ENCODE peak calls at places on chromosomes 3 and 15, in nine cellular contexts. V is transverse colon; N is effector memory CD4-positive, alpha-beta T cell; D is AG04449; T is cardiac muscle cell; M is non-pigmented ciliary epithelial cell; O is activated effector memory CD4-positive, alpha-beta T cell treated with anti-CD3 and anti-CD28 coated beads, Interleukin-2, amount 50 U/mL, for 16 hours; F is fibroblast of mammary gland; U is AG08396. R is an unnamed sample.

GRCh38 chr3:16841906-16842709 is 42.6 kb upstream of the PLCL2 start:
- DNase-seq in V (peak), N (peak), D (no peak), T (no peak), M (no peak), O (peak), F (no peak), U (no peak), R (no peak)

GRCh38 chr3:60573494-60573893 is 677.8 kb downstream of the FHIT start:
- DNase-seq in V (no peak), N (no peak), D (no peak), T (no peak), M (no peak), O (no peak), F (peak), U (no peak), R (no peak)

GRCh38 chr3:72567474-72567873 is 280.8 kb downstream of the SHQ1 start:
- DNase-seq in V (no peak), N (no peak), D (no peak), T (no peak), M (no peak), O (no peak), F (no peak), U (no peak), R (no peak)

GRCh38 chr15:84987949-84988624 is 6.4 kb downstream of the PDE8A start:
- DNase-seq in V (no peak), N (no peak), D (no peak), T (no peak), M (no peak), O (no peak), F (no peak), U (no peak), R (no peak)

GRCh38 chr3:20047341-20047779 is 7.1 kb downstream of the KAT2B start:
- DNase-seq in V (no peak), N (no peak), D (no peak), T (no peak), M (no peak), O (no peak), F (no peak), U (no peak), R (no peak)

GRCh38 chr15:57920916-57921315 is 144.6 kb downstream of the ALDH1A2 start:
- DNase-seq in V (no peak), N (no peak), D (no peak), T (peak), M (no peak), O (no peak), F (peak), U (no peak), R (no peak)

GRCh38 chr3:52068055-52068704 is 11.8 kb upstream of the DUSP7 start:
- DNase-seq in V (no peak), N (no peak), D (no peak), T (peak), M (no peak), O (no peak), F (peak), U (no peak), R (peak)

GRCh38 chr3:129502641-129503386 is 25.6 kb upstream of the RHO start:
- DNase-seq in V (no peak), N (no peak), D (no peak), T (no peak), M (no peak), O (no peak), F (no peak), U (no peak), R (no peak)

GRCh38 chr15:73941044-73941443 is 14.8 kb downstream of the LOXL1 start:
- DNase-seq in V (no peak), N (no peak), D (peak), T (peak), M (peak), O (no peak), F (peak), U (peak), R (no peak)

GRCh38 chr3:54550216-54550977 is 377.5 kb downstream of the LRTM1 start:
- DNase-seq in V (no peak), N (no peak), D (no peak), T (no peak), M (no peak), O (no peak), F (no peak), U (no peak), R (no peak)

GRCh38 chr3:194745427-194746184 is 59.9 kb downstream of the FAM43A start:
- DNase-seq in V (no peak), N (no peak), D (no peak), T (no peak), M (no peak), O (no peak), F (no peak), U (no peak), R (no peak)

GRCh38 chr3:65878831-65879230 is 159.9 kb downstream of the MAGI1 start:
- DNase-seq in V (no peak), N (no peak), D (no peak), T (no peak), M (no peak), O (no peak), F (no peak), U (no peak), R (no peak)

GRCh38 chr3:141441381-141442365 is 45.2 kb upstream of the RASA2 start:
- DNase-seq in V (peak), N (peak), D (peak), T (peak), M (no peak), O (peak), F (peak), U (peak), R (no peak)

GRCh38 chr3:36911990-36912804 is 32.7 kb downstream of the TRANK1 start:
- DNase-seq in V (no peak), N (no peak), D (no peak), T (peak), M (peak), O (no peak), F (peak), U (peak), R (no peak)

GRCh38 chr3:52792961-52793695 is 1.5 kb upstream of the ITIH3 start:
- DNase-seq in V (no peak), N (no peak), D (no peak), T (peak), M (no peak), O (no peak), F (peak), U (peak), R (no peak)

GRCh38 chr15:75809986-75810750 is 33.1 kb upstream of the UBE2Q2 start:
- DNase-seq in V (peak), N (no peak), D (no peak), T (peak), M (no peak), O (no peak), F (peak), U (no peak), R (no peak)

GRCh38 chr3:127038923-127039581 is 56.1 kb downstream of the PLXNA1 start:
- DNase-seq in V (no peak), N (no peak), D (no peak), T (no peak), M (no peak), O (peak), F (no peak), U (no peak), R (no peak)

GRCh38 chr3:169090559-169090958 is 573.0 kb downstream of the MECOM start:
- DNase-seq in V (no peak), N (no peak), D (no peak), T (peak), M (no peak), O (no peak), F (no peak), U (no peak), R (no peak)

GRCh38 chr15:47184003-47184404 is 533.3 kb upstream of the SEMA6D start:
- DNase-seq in V (peak), N (no peak), D (no peak), T (no peak), M (no peak), O (no peak), F (no peak), U (peak), R (no peak)

GRCh38 chr3:27319304-27319703 is 49.9 kb downstream of the NEK10 start:
- DNase-seq in V (no peak), N (no peak), D (no peak), T (no peak), M (no peak), O (no peak), F (no peak), U (no peak), R (no peak)

GRCh38 chr3:171604370-171604769 is 144.2 kb upstream of the TNIK start:
- DNase-seq in V (no peak), N (no peak), D (no peak), T (peak), M (no peak), O (no peak), F (no peak), U (no peak), R (no peak)

GRCh38 chr3:155853214-155854146 is 747 bp downstream of the SLC33A1 start:
- DNase-seq in V (peak), N (no peak), D (no peak), T (peak), M (no peak), O (peak), F (peak), U (peak), R (no peak)

R was measured in smooth muscle cell of the brain vasculature.